ENCODE peak calls at places on chromosomes 2 and 18, in five cellular contexts. X is stimulated activated CD4-positive, alpha-beta T cell treated with anti-CD3 and anti-CD28 coated beads, Interleukin-15, amount 100 ng/mL, for 1 hour; O is NCI-H2029; W is KG1; Y is colonic mucosa. V is an unnamed sample.
A peak's percentile ranks its signal among the peaks of the same experiment; 100 is the strongest.

GRCh38 chr18:31102020-31102684 is at the start of gene DSC2:
- DNase-seq in X (no peak), O (no peak), W (no peak), Y (peak; percentile 88), V (peak; percentile 55)

GRCh38 chr18:55546873-55547704 is 40.9 kb downstream of the TCF4 start:
- DNase-seq in X (no peak), O (no peak), W (no peak), Y (peak; percentile 20), V (no peak)

GRCh38 chr18:47975701-47976100 is 45.2 kb upstream of the SMAD2 start:
- DNase-seq in X (no peak), O (no peak), W (no peak), Y (no peak), V (no peak)

GRCh38 chr18:45521777-45522176 is 93.5 kb upstream of the SLC14A2 start:
- DNase-seq in X (no peak), O (no peak), W (no peak), Y (no peak), V (no peak)

GRCh38 chr2:8546319-8547283 is 135.3 kb upstream of the ID2 start:
- DNase-seq in X (no peak), O (no peak), W (no peak), Y (peak; percentile 20), V (no peak)

GRCh38 chr18:58230438-58231179 is 186.6 kb downstream of the NEDD4L start:
- DNase-seq in X (no peak), O (no peak), W (no peak), Y (peak; percentile 58), V (peak; percentile 63)

GRCh38 chr2:235928751-235929370 is 239.3 kb downstream of the GBX2 start:
- DNase-seq in X (no peak), O (no peak), W (no peak), Y (no peak), V (no peak)

GRCh38 chr2:230828272-230828961 is 36.3 kb upstream of the ITM2C start:
- DNase-seq in X (no peak), O (no peak), W (no peak), Y (peak; percentile 56), V (no peak)

GRCh38 chr18:3747176-3747973 is 297.4 kb downstream of the TGIF1 start:
- DNase-seq in X (no peak), O (no peak), W (no peak), Y (no peak), V (no peak)

GRCh38 chr2:62266433-62267038 is 70.6 kb downstream of the B3GNT2 start:
- DNase-seq in X (no peak), O (no peak), W (no peak), Y (no peak), V (no peak)

GRCh38 chr2:190469770-190470169 is 61.6 kb downstream of the MFSD6 start:
- DNase-seq in X (no peak), O (peak; percentile 97), W (no peak), Y (peak; percentile 73), V (no peak)

GRCh38 chr18:47915229-47915628 is 15.2 kb downstream of the SMAD2 start:
- DNase-seq in X (no peak), O (no peak), W (no peak), Y (no peak), V (no peak)